ENCODE peak calls at places on chromosome 2, in five cellular contexts. Q, S, W, V and D are unnamed samples.

GRCh38 chr2:55164534-55165104 is 67.5 kb downstream of the CLHC1 start:
- DNase-seq in Q (no peak), S (no peak), W (no peak), V (no peak), D (no peak)

GRCh38 chr2:15565994-15566671 is 5.0 kb upstream of the NBAS start:
- DNase-seq in Q (no peak), S (no peak), W (no peak), V (no peak), D (no peak)

GRCh38 chr2:61537590-61538178 is 472 bp downstream of the XPO1 start:
- DNase-seq in Q (no peak), S (no peak), W (no peak), V (peak), D (no peak)

GRCh38 chr2:173607601-173608311 is 253.1 kb downstream of the CDCA7 start:
- DNase-seq in Q (no peak), S (peak), W (no peak), V (no peak), D (no peak)

GRCh38 chr2:240983361-240983995 is 14.9 kb upstream of the SNED1 start:
- DNase-seq in Q (no peak), S (no peak), W (peak), V (peak), D (no peak)

GRCh38 chr2:134160793-134161504 is 92.9 kb upstream of the MGAT5 start:
- DNase-seq in Q (no peak), S (peak), W (no peak), V (no peak), D (no peak)

GRCh38 chr2:67255933-67256615 is 141.1 kb upstream of the ETAA1 start:
- DNase-seq in Q (no peak), S (no peak), W (no peak), V (no peak), D (no peak)

GRCh38 chr2:39568561-39569006 is 97.1 kb upstream of the TMEM178A start:
- DNase-seq in Q (peak), S (no peak), W (no peak), V (no peak), D (no peak)

GRCh38 chr2:181058378-181059269 is 78.2 kb downstream of the UBE2E3 start:
- DNase-seq in Q (no peak), S (no peak), W (peak), V (no peak), D (peak)